ENCODE peak calls at places on chromosome 17, in seven cellular contexts. U is left lung, Z is breast epithelium, G is psoas muscle, P is NT2/D1, E is H7, H is brain microvascular endothelial cell. B is an unnamed sample.
A peak's percentile ranks its signal among the peaks of the same experiment; 100 is the strongest.

GRCh38 chr17:28750178-28751047 is 6.6 kb downstream of the TRAF4 start:
- DNase-seq in U (peak; percentile 95), Z (peak; percentile 97), G (peak; percentile 95), P (peak; percentile 87), E (peak; percentile 86), H (peak; percentile 92), B (peak; percentile 91)

GRCh38 chr17:14316131-14316854 is 15.4 kb downstream of the HS3ST3B1 start:
- DNase-seq in U (no peak), Z (no peak), G (no peak), P (no peak), E (no peak), H (no peak), B (no peak)

GRCh38 chr17:12644623-12645022 is 21.1 kb upstream of the MYOCD start:
- DNase-seq in U (no peak), Z (no peak), G (no peak), P (no peak), E (no peak), H (no peak), B (no peak)

GRCh38 chr17:73571524-73572130 is 72.6 kb downstream of the SDK2 start:
- DNase-seq in U (peak; percentile 84), Z (no peak), G (peak; percentile 26), P (no peak), E (peak; percentile 77), H (no peak), B (no peak)

GRCh38 chr17:3012926-3013581 is 50.4 kb downstream of the OR1D5 start:
- DNase-seq in U (peak; percentile 79), Z (peak; percentile 67), G (peak; percentile 80), P (peak; percentile 33), E (peak; percentile 94), H (peak; percentile 14), B (peak; percentile 79)

GRCh38 chr17:9958586-9959281 is 53.7 kb upstream of the RCVRN start:
- DNase-seq in U (no peak), Z (peak; percentile 34), G (no peak), P (no peak), E (peak; percentile 85), H (no peak), B (no peak)

GRCh38 chr17:73591278-73592078 is 52.8 kb downstream of the SDK2 start:
- DNase-seq in U (peak; percentile 31), Z (no peak), G (no peak), P (no peak), E (no peak), H (no peak), B (no peak)

GRCh38 chr17:64635647-64636305 is 26.3 kb downstream of the SMURF2 start:
- DNase-seq in U (no peak), Z (no peak), G (no peak), P (no peak), E (no peak), H (no peak), B (no peak)

GRCh38 chr17:1315891-1316403 is 36.5 kb downstream of the TRARG1 start:
- DNase-seq in U (peak; percentile 21), Z (no peak), G (peak; percentile 67), P (no peak), E (peak; percentile 46), H (no peak), B (no peak)

GRCh38 chr17:56948491-56948890 is 12.4 kb downstream of the COIL start:
- DNase-seq in U (no peak), Z (no peak), G (no peak), P (no peak), E (no peak), H (no peak), B (no peak)

GRCh38 chr17:29238133-29238850 is 8.4 kb upstream of the CRYBA1 start:
- DNase-seq in U (no peak), Z (no peak), G (no peak), P (no peak), E (no peak), H (peak; percentile 72), B (no peak)

GRCh38 chr17:17770371-17771059 is 66.3 kb downstream of the SREBF1 start:
- DNase-seq in U (no peak), Z (no peak), G (peak; percentile 85), P (no peak), E (no peak), H (no peak), B (no peak)

GRCh38 chr17:35028531-35029262 is 34.8 kb downstream of the RFFL start:
- DNase-seq in U (no peak), Z (no peak), G (no peak), P (no peak), E (no peak), H (no peak), B (no peak)

GRCh38 chr17:77458202-77459017 is 317.6 kb downstream of the SEC14L1 start:
- DNase-seq in U (peak; percentile 61), Z (no peak), G (no peak), P (no peak), E (no peak), H (no peak), B (no peak)

DNA sequence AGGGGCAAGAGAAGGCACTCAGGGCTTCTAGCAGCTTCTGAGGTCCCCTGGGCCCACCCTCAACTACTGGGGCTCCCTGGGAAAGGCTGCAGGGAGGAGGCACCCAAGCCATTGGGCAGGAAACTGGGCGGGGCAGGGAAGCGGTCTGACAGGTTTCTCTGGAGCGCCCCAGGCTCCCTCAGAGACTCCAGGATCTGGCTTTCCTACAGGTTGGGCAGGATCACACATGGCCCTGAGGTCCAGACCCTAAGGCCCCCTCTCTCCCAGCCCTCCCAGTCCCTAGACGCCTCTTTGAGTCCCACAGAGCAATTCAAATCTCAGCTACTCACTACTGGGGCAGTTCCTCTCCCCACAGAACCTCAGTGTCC is 14.3 kb downstream of the JUP start:
- DNase-seq in U (peak; percentile 87), Z (peak; percentile 92), G (no peak), P (no peak), E (peak; percentile 81), H (no peak), B (peak; percentile 76)
- H3K36me3 ChIP-seq in U (peaks cover 46% of the 10 kb centered on the region), Z (no peaks in the 10 kb centered on the region), G (no peaks in the 10 kb centered on the region), P (peaks cover 72% of the 10 kb centered on the region), E (peaks cover 11% of the 10 kb centered on the region), H (peaks cover 57% of the 10 kb centered on the region), B (peaks cover 8% of the 10 kb centered on the region)

DNA sequence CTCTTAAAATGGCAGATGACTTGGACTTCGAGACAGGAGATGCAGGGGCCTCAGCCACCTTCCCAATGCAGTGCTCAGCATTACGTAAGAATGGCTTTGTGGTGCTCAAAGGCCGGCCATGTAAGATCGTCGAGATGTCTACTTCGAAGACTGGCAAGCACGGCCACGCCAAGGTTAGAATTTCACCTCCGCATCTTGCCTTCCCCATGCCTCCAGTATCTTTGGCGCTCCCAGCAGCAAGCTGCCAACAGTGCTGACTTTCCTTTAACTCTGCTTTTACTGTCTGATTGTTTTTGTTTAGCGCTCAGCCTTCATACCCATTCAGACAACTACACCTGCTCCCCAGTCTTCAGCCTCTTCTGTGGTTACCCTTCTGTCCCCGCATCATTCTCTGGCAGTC is 2.2 kb downstream of the EIF5A start:
- DNase-seq in U (peak; percentile 20), Z (no peak), G (no peak), P (no peak), E (no peak), H (no peak), B (peak; percentile 28)
- H3K36me3 ChIP-seq in U (peaks cover 50% of the 10 kb centered on the region), Z (no peaks in the 10 kb centered on the region), G (peaks cover 8% of the 10 kb centered on the region), P (peaks cover 56% of the 10 kb centered on the region), E (peaks cover 34% of the 10 kb centered on the region), H (peaks cover 55% of the 10 kb centered on the region), B (peaks cover 8% of the 10 kb centered on the region)

GRCh38 chr17:7667616-7668406 is 17.1 kb downstream of the ATP1B2 start:
- DNase-seq in U (peak; percentile 62), Z (no peak), G (no peak), P (no peak), E (peak; percentile 36), H (no peak), B (no peak)
- H3K36me3 ChIP-seq in U (peaks cover 69% of the 10 kb centered on the region), Z (peaks cover 6% of the 10 kb centered on the region), G (peaks cover 7% of the 10 kb centered on the region), P (peaks cover 46% of the 10 kb centered on the region), E (peaks cover 25% of the 10 kb centered on the region), H (peaks cover 46% of the 10 kb centered on the region), B (peaks cover 17% of the 10 kb centered on the region)

GRCh38 chr17:48927978-48928716 is 16.5 kb downstream of the SNF8 start:
- DNase-seq in U (no peak), Z (no peak), G (no peak), P (no peak), E (no peak), H (no peak), B (no peak)

GRCh38 chr17:48930435-48930873 is 14.2 kb downstream of the SNF8 start:
- DNase-seq in U (no peak), Z (no peak), G (no peak), P (no peak), E (no peak), H (no peak), B (no peak)

GRCh38 chr17:48929812-48930165 is 14.9 kb downstream of the SNF8 start:
- DNase-seq in U (no peak), Z (no peak), G (no peak), P (no peak), E (no peak), H (no peak), B (no peak)

GRCh38 chr17:48928876-48929811 is 15.5 kb downstream of the SNF8 start:
- DNase-seq in U (no peak), Z (no peak), G (no peak), P (no peak), E (no peak), H (no peak), B (no peak)

DNA sequence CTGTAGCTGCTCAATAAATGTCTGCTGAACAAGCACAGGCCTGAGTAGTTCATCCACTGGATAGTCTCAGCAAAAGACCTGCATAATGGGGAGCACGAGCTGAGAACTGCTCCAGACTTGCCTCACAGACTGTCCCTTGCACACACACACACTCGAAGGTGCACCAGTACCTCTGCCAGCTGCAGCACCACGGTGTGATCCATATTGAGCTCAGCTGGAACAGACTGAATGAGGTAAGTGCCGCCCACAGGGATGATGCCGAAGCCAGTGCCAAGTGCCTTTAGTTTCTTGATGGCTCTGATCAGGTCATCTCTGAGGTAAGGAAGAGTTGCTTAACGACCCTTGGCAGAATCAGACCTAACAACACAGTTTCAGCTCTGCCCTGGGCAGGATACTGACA is 11.6 kb downstream of the SNF8 start:
- DNase-seq in U (no peak), Z (no peak), G (no peak), P (no peak), E (no peak), H (no peak), B (no peak)
- H3K36me3 ChIP-seq in U (peaks cover 98% of the 10 kb centered on the region), Z (no peaks in the 10 kb centered on the region), G (peaks cover 18% of the 10 kb centered on the region), P (peaks cover 91% of the 10 kb centered on the region), E (peaks cover 48% of the 10 kb centered on the region), H (peaks cover 87% of the 10 kb centered on the region), B (no peaks in the 10 kb centered on the region)

GRCh38 chr17:80317706-80317980 is 57.0 kb downstream of the RNF213 start:
- DNase-seq in U (no peak), Z (no peak), G (no peak), P (no peak), E (no peak), H (no peak), B (no peak)

GRCh38 chr17:80320496-80320895 is 59.8 kb downstream of the RNF213 start:
- DNase-seq in U (no peak), Z (no peak), G (no peak), P (no peak), E (no peak), H (no peak), B (no peak)

GRCh38 chr17:80318166-80318565 is 57.5 kb downstream of the RNF213 start:
- DNase-seq in U (no peak), Z (no peak), G (no peak), P (no peak), E (no peak), H (no peak), B (no peak)

GRCh38 chr17:80319262-80319998 is 58.8 kb downstream of the RNF213 start:
- DNase-seq in U (no peak), Z (no peak), G (no peak), P (no peak), E (no peak), H (no peak), B (no peak)

GRCh38 chr17:80319999-80320344 is 59.3 kb downstream of the RNF213 start:
- DNase-seq in U (no peak), Z (no peak), G (no peak), P (no peak), E (no peak), H (no peak), B (no peak)
- H3K36me3 ChIP-seq in U (peaks cover 92% of the 10 kb centered on the region), Z (peaks cover 4% of the 10 kb centered on the region), G (peaks cover 2% of the 10 kb centered on the region), P (peaks cover 66% of the 10 kb centered on the region), E (peaks cover 8% of the 10 kb centered on the region), H (peaks cover 33% of the 10 kb centered on the region), B (peaks cover 33% of the 10 kb centered on the region)

B was measured in pancreas.